ENCODE peak calls at places on chromosomes 7 and 10, in eight cellular contexts. L is NCI-H2171; F is stimulated activated CD4-positive, alpha-beta T cell treated with anti-CD3 and anti-CD28 coated beads, Interleukin-15, amount 100 ng/mL, for 24 hours; G is NCI-H774; J is stimulated activated naive CD4-positive, alpha-beta T cell; Z is activated T-helper 1 cell treated with Interleukin-2 at 50 U/mL for 16 hours; S is HEK293T; P is NCI-H69. R is an unnamed sample.

GRCh38 chr10:29828440-29828894 is 193.7 kb upstream of the SVIL start:
- DNase-seq in P (peak), F (no peak), J (no peak), L (no peak), S (no peak), G (no peak), Z (no peak), R (no peak)

GRCh38 chr7:41143074-41143473 is 559.8 kb downstream of the INHBA start:
- DNase-seq in P (no peak), S (no peak), L (no peak), G (no peak), Z (no peak), J (no peak), F (no peak), R (no peak)

GRCh38 chr10:91208645-91209044 is 11.8 kb upstream of the PCGF5 start:
- DNase-seq in P (peak), Z (no peak), L (no peak), F (no peak), G (no peak), S (no peak), J (no peak), R (no peak)

GRCh38 chr10:132677096-132677904 is 108.6 kb downstream of the NKX6-2 start:
- DNase-seq in L (no peak), Z (no peak), F (no peak), P (no peak), S (no peak), J (no peak), G (no peak), R (no peak)

GRCh38 chr7:30709549-30709948 is 27.3 kb upstream of the CRHR2 start:
- DNase-seq in J (no peak), L (no peak), F (no peak), G (no peak), Z (no peak), P (no peak), S (no peak), R (no peak)

GRCh38 chr7:45663167-45663921 is 89.2 kb downstream of the ADCY1 start:
- DNase-seq in Z (no peak), F (peak), S (peak), J (no peak), G (no peak), P (peak), L (no peak), R (no peak)

GRCh38 chr7:30731619-30732018 is 20.3 kb upstream of the INMT start:
- DNase-seq in P (peak), J (no peak), L (no peak), S (no peak), F (no peak), Z (no peak), G (no peak), R (no peak)

GRCh38 chr10:122014652-122015248 is 25.8 kb downstream of the TACC2 start:
- DNase-seq in P (no peak), S (no peak), L (no peak), F (no peak), Z (no peak), G (no peak), J (no peak), R (no peak)

GRCh38 chr7:24932815-24933214 is 47.2 kb downstream of the OSBPL3 start:
- DNase-seq in S (no peak), J (no peak), G (no peak), F (no peak), Z (no peak), P (peak), L (no peak), R (no peak)

GRCh38 chr10:73075829-73076228 is 20.8 kb downstream of the P4HA1 start:
- DNase-seq in L (no peak), J (no peak), Z (no peak), G (no peak), F (no peak), S (no peak), P (no peak), R (no peak)

GRCh38 chr10:132886211-132887099 is 55.9 kb downstream of the CFAP46 start:
- DNase-seq in G (no peak), S (no peak), P (no peak), F (no peak), Z (no peak), J (no peak), L (no peak), R (no peak)

GRCh38 chr7:30838008-30838407 is 66.8 kb downstream of the MINDY4 start:
- DNase-seq in J (no peak), G (no peak), S (no peak), L (no peak), Z (no peak), P (no peak), F (no peak), R (no peak)

GRCh38 chr10:110273474-110273873 is 31.2 kb downstream of the SMNDC1 start:
- DNase-seq in F (peak), Z (no peak), S (no peak), L (no peak), J (peak), P (peak), G (no peak), R (peak)

GRCh38 chr7:157490465-157490912 is 153.7 kb downstream of the DNAJB6 start:
- DNase-seq in Z (peak), F (peak), L (no peak), P (no peak), J (peak), G (no peak), S (no peak), R (peak)

GRCh38 chr7:100040575-100040974 is 9.0 kb upstream of the ZSCAN21 start:
- DNase-seq in Z (no peak), L (no peak), P (no peak), J (no peak), F (no peak), G (no peak), S (no peak), R (no peak)

GRCh38 chr10:133141144-133141962 is 18.7 kb upstream of the KNDC1 start:
- DNase-seq in Z (no peak), G (no peak), J (no peak), S (no peak), F (no peak), P (no peak), L (no peak), R (no peak)

GRCh38 chr7:44395067-44395466 is 69.7 kb upstream of the CAMK2B start:
- DNase-seq in J (no peak), F (no peak), G (peak), S (no peak), Z (no peak), P (peak), L (no peak), R (no peak)

GRCh38 chr10:73997479-73997805 is 474 bp upstream of the VCL start:
- DNase-seq in L (peak), P (peak), G (peak), F (peak), Z (no peak), S (no peak), J (peak), R (no peak)

GRCh38 chr7:25389489-25390106 is 161.3 kb upstream of the NPVF start:
- DNase-seq in J (peak), Z (no peak), L (peak), G (peak), P (peak), F (no peak), S (peak), R (no peak)

GRCh38 chr10:688621-689426 is 644 bp downstream of the DIP2C start:
- DNase-seq in F (no peak), G (peak), L (peak), J (no peak), P (peak), Z (no peak), S (peak), R (no peak)

GRCh38 chr7:69757990-69758430 is 159.7 kb downstream of the AUTS2 start:
- DNase-seq in F (no peak), L (peak), P (peak), G (no peak), S (no peak), Z (no peak), J (no peak), R (no peak)